ENCODE peak calls at places on chromosomes 5 and 9, in seven cellular contexts. One of them, this sample, is unnamed.

GRCh38 chr5:134100283-134101011 is 14.0 kb upstream of the TCF7 start:
- DNase-seq in H54: peak
- DNase-seq in activated CD4-positive, alpha-beta T cell treated with anti-CD3 and anti-CD28 coated beads for 1 hour: peak
- DNase-seq in bronchial epithelial cell: peak
- DNase-seq in stimulated activated CD4-positive, alpha-beta T cell treated with anti-CD3 and anti-CD28 coated beads, Interleukin-4, amount 100 ng/mL, for 1 hour: peak
- DNase-seq in activated CD8-positive, alpha-beta memory T cell treated with anti-CD3 and anti-CD28 coated beads, Interleukin-2, amount 50 U/mL, for 4 hours: peak
- DNase-seq in HAP-1: no peak
- DNase-seq in this sample: no peak

GRCh38 chr9:13957089-13957488 is 356.9 kb downstream of the NFIB start:
- DNase-seq in H54: no peak
- DNase-seq in activated CD4-positive, alpha-beta T cell treated with anti-CD3 and anti-CD28 coated beads for 1 hour: no peak
- DNase-seq in bronchial epithelial cell: no peak
- DNase-seq in stimulated activated CD4-positive, alpha-beta T cell treated with anti-CD3 and anti-CD28 coated beads, Interleukin-4, amount 100 ng/mL, for 1 hour: no peak
- DNase-seq in activated CD8-positive, alpha-beta memory T cell treated with anti-CD3 and anti-CD28 coated beads, Interleukin-2, amount 50 U/mL, for 4 hours: no peak
- DNase-seq in HAP-1: no peak
- DNase-seq in this sample: no peak

GRCh38 chr9:2622361-2623045 is 916 bp downstream of the VLDLR start:
- DNase-seq in H54: peak
- DNase-seq in activated CD4-positive, alpha-beta T cell treated with anti-CD3 and anti-CD28 coated beads for 1 hour: no peak
- DNase-seq in bronchial epithelial cell: peak
- DNase-seq in stimulated activated CD4-positive, alpha-beta T cell treated with anti-CD3 and anti-CD28 coated beads, Interleukin-4, amount 100 ng/mL, for 1 hour: peak
- DNase-seq in activated CD8-positive, alpha-beta memory T cell treated with anti-CD3 and anti-CD28 coated beads, Interleukin-2, amount 50 U/mL, for 4 hours: peak
- DNase-seq in HAP-1: peak
- DNase-seq in this sample: no peak

GRCh38 chr5:6408627-6409446 is 30.5 kb upstream of the MED10 start:
- DNase-seq in H54: no peak
- DNase-seq in activated CD4-positive, alpha-beta T cell treated with anti-CD3 and anti-CD28 coated beads for 1 hour: no peak
- DNase-seq in bronchial epithelial cell: no peak
- DNase-seq in stimulated activated CD4-positive, alpha-beta T cell treated with anti-CD3 and anti-CD28 coated beads, Interleukin-4, amount 100 ng/mL, for 1 hour: no peak
- DNase-seq in activated CD8-positive, alpha-beta memory T cell treated with anti-CD3 and anti-CD28 coated beads, Interleukin-2, amount 50 U/mL, for 4 hours: no peak
- DNase-seq in HAP-1: no peak
- DNase-seq in this sample: no peak

GRCh38 chr5:115423541-115423940 is 121.0 kb downstream of the FEM1C start:
- DNase-seq in H54: no peak
- DNase-seq in activated CD4-positive, alpha-beta T cell treated with anti-CD3 and anti-CD28 coated beads for 1 hour: no peak
- DNase-seq in bronchial epithelial cell: no peak
- DNase-seq in stimulated activated CD4-positive, alpha-beta T cell treated with anti-CD3 and anti-CD28 coated beads, Interleukin-4, amount 100 ng/mL, for 1 hour: no peak
- DNase-seq in activated CD8-positive, alpha-beta memory T cell treated with anti-CD3 and anti-CD28 coated beads, Interleukin-2, amount 50 U/mL, for 4 hours: no peak
- DNase-seq in HAP-1: peak
- DNase-seq in this sample: no peak

GRCh38 chr5:132272341-132273210 is 15.1 kb downstream of the PDLIM4 start:
- DNase-seq in H54: no peak
- DNase-seq in activated CD4-positive, alpha-beta T cell treated with anti-CD3 and anti-CD28 coated beads for 1 hour: peak
- DNase-seq in bronchial epithelial cell: no peak
- DNase-seq in stimulated activated CD4-positive, alpha-beta T cell treated with anti-CD3 and anti-CD28 coated beads, Interleukin-4, amount 100 ng/mL, for 1 hour: peak
- DNase-seq in activated CD8-positive, alpha-beta memory T cell treated with anti-CD3 and anti-CD28 coated beads, Interleukin-2, amount 50 U/mL, for 4 hours: peak
- DNase-seq in HAP-1: peak
- DNase-seq in this sample: no peak

GRCh38 chr5:54601393-54601792 is 83.8 kb downstream of the SNX18 start:
- DNase-seq in H54: no peak
- DNase-seq in activated CD4-positive, alpha-beta T cell treated with anti-CD3 and anti-CD28 coated beads for 1 hour: no peak
- DNase-seq in bronchial epithelial cell: no peak
- DNase-seq in stimulated activated CD4-positive, alpha-beta T cell treated with anti-CD3 and anti-CD28 coated beads, Interleukin-4, amount 100 ng/mL, for 1 hour: no peak
- DNase-seq in activated CD8-positive, alpha-beta memory T cell treated with anti-CD3 and anti-CD28 coated beads, Interleukin-2, amount 50 U/mL, for 4 hours: no peak
- DNase-seq in HAP-1: no peak
- DNase-seq in this sample: no peak

GRCh38 chr5:178078197-178078995 is 34.9 kb upstream of the N4BP3 start:
- DNase-seq in H54: peak
- DNase-seq in activated CD4-positive, alpha-beta T cell treated with anti-CD3 and anti-CD28 coated beads for 1 hour: no peak
- DNase-seq in bronchial epithelial cell: peak
- DNase-seq in stimulated activated CD4-positive, alpha-beta T cell treated with anti-CD3 and anti-CD28 coated beads, Interleukin-4, amount 100 ng/mL, for 1 hour: no peak
- DNase-seq in activated CD8-positive, alpha-beta memory T cell treated with anti-CD3 and anti-CD28 coated beads, Interleukin-2, amount 50 U/mL, for 4 hours: no peak
- DNase-seq in HAP-1: no peak
- DNase-seq in this sample: peak

GRCh38 chr9:111621895-111622480 is 9.1 kb upstream of the DNAJC25 start:
- DNase-seq in H54: no peak
- DNase-seq in activated CD4-positive, alpha-beta T cell treated with anti-CD3 and anti-CD28 coated beads for 1 hour: no peak
- DNase-seq in bronchial epithelial cell: peak
- DNase-seq in stimulated activated CD4-positive, alpha-beta T cell treated with anti-CD3 and anti-CD28 coated beads, Interleukin-4, amount 100 ng/mL, for 1 hour: peak
- DNase-seq in activated CD8-positive, alpha-beta memory T cell treated with anti-CD3 and anti-CD28 coated beads, Interleukin-2, amount 50 U/mL, for 4 hours: no peak
- DNase-seq in HAP-1: peak
- DNase-seq in this sample: no peak

GRCh38 chr5:122313001-122313402 is 965 bp downstream of the SNCAIP start:
- DNase-seq in H54: peak
- DNase-seq in activated CD4-positive, alpha-beta T cell treated with anti-CD3 and anti-CD28 coated beads for 1 hour: no peak
- DNase-seq in bronchial epithelial cell: peak
- DNase-seq in stimulated activated CD4-positive, alpha-beta T cell treated with anti-CD3 and anti-CD28 coated beads, Interleukin-4, amount 100 ng/mL, for 1 hour: no peak
- DNase-seq in activated CD8-positive, alpha-beta memory T cell treated with anti-CD3 and anti-CD28 coated beads, Interleukin-2, amount 50 U/mL, for 4 hours: no peak
- DNase-seq in HAP-1: peak
- DNase-seq in this sample: no peak

GRCh38 chr5:1409386-1410110 is 35.7 kb downstream of the SLC6A3 start:
- DNase-seq in H54: peak
- DNase-seq in activated CD4-positive, alpha-beta T cell treated with anti-CD3 and anti-CD28 coated beads for 1 hour: no peak
- DNase-seq in bronchial epithelial cell: no peak
- DNase-seq in stimulated activated CD4-positive, alpha-beta T cell treated with anti-CD3 and anti-CD28 coated beads, Interleukin-4, amount 100 ng/mL, for 1 hour: no peak
- DNase-seq in activated CD8-positive, alpha-beta memory T cell treated with anti-CD3 and anti-CD28 coated beads, Interleukin-2, amount 50 U/mL, for 4 hours: no peak
- DNase-seq in HAP-1: peak
- DNase-seq in this sample: no peak

GRCh38 chr5:137566118-137566541 is 67.0 kb upstream of the SPOCK1 start:
- DNase-seq in H54: no peak
- DNase-seq in activated CD4-positive, alpha-beta T cell treated with anti-CD3 and anti-CD28 coated beads for 1 hour: no peak
- DNase-seq in bronchial epithelial cell: no peak
- DNase-seq in stimulated activated CD4-positive, alpha-beta T cell treated with anti-CD3 and anti-CD28 coated beads, Interleukin-4, amount 100 ng/mL, for 1 hour: no peak
- DNase-seq in activated CD8-positive, alpha-beta memory T cell treated with anti-CD3 and anti-CD28 coated beads, Interleukin-2, amount 50 U/mL, for 4 hours: no peak
- DNase-seq in HAP-1: no peak
- DNase-seq in this sample: no peak

GRCh38 chr5:151966046-151966445 is 41.4 kb upstream of the GLRA1 start:
- DNase-seq in H54: no peak
- DNase-seq in activated CD4-positive, alpha-beta T cell treated with anti-CD3 and anti-CD28 coated beads for 1 hour: no peak
- DNase-seq in bronchial epithelial cell: no peak
- DNase-seq in stimulated activated CD4-positive, alpha-beta T cell treated with anti-CD3 and anti-CD28 coated beads, Interleukin-4, amount 100 ng/mL, for 1 hour: no peak
- DNase-seq in activated CD8-positive, alpha-beta memory T cell treated with anti-CD3 and anti-CD28 coated beads, Interleukin-2, amount 50 U/mL, for 4 hours: no peak
- DNase-seq in HAP-1: no peak
- DNase-seq in this sample: no peak

GRCh38 chr5:100905259-100905914 is 2.3 kb upstream of the ST8SIA4 start:
- DNase-seq in H54: no peak
- DNase-seq in activated CD4-positive, alpha-beta T cell treated with anti-CD3 and anti-CD28 coated beads for 1 hour: no peak
- DNase-seq in bronchial epithelial cell: no peak
- DNase-seq in stimulated activated CD4-positive, alpha-beta T cell treated with anti-CD3 and anti-CD28 coated beads, Interleukin-4, amount 100 ng/mL, for 1 hour: no peak
- DNase-seq in activated CD8-positive, alpha-beta memory T cell treated with anti-CD3 and anti-CD28 coated beads, Interleukin-2, amount 50 U/mL, for 4 hours: peak
- DNase-seq in HAP-1: no peak
- DNase-seq in this sample: no peak

GRCh38 chr9:70085241-70085640 is 41.6 kb downstream of the MAMDC2 start:
- DNase-seq in H54: no peak
- DNase-seq in activated CD4-positive, alpha-beta T cell treated with anti-CD3 and anti-CD28 coated beads for 1 hour: no peak
- DNase-seq in bronchial epithelial cell: peak
- DNase-seq in stimulated activated CD4-positive, alpha-beta T cell treated with anti-CD3 and anti-CD28 coated beads, Interleukin-4, amount 100 ng/mL, for 1 hour: no peak
- DNase-seq in activated CD8-positive, alpha-beta memory T cell treated with anti-CD3 and anti-CD28 coated beads, Interleukin-2, amount 50 U/mL, for 4 hours: no peak
- DNase-seq in HAP-1: peak
- DNase-seq in this sample: no peak

GRCh38 chr9:87267251-87267679 is 230.4 kb upstream of the DAPK1 start:
- DNase-seq in H54: no peak
- DNase-seq in activated CD4-positive, alpha-beta T cell treated with anti-CD3 and anti-CD28 coated beads for 1 hour: no peak
- DNase-seq in bronchial epithelial cell: no peak
- DNase-seq in stimulated activated CD4-positive, alpha-beta T cell treated with anti-CD3 and anti-CD28 coated beads, Interleukin-4, amount 100 ng/mL, for 1 hour: no peak
- DNase-seq in activated CD8-positive, alpha-beta memory T cell treated with anti-CD3 and anti-CD28 coated beads, Interleukin-2, amount 50 U/mL, for 4 hours: no peak
- DNase-seq in HAP-1: no peak
- DNase-seq in this sample: no peak

GRCh38 chr9:118567861-118568260 is 801.4 kb downstream of the BRINP1 start:
- DNase-seq in H54: no peak
- DNase-seq in activated CD4-positive, alpha-beta T cell treated with anti-CD3 and anti-CD28 coated beads for 1 hour: no peak
- DNase-seq in bronchial epithelial cell: peak
- DNase-seq in stimulated activated CD4-positive, alpha-beta T cell treated with anti-CD3 and anti-CD28 coated beads, Interleukin-4, amount 100 ng/mL, for 1 hour: no peak
- DNase-seq in activated CD8-positive, alpha-beta memory T cell treated with anti-CD3 and anti-CD28 coated beads, Interleukin-2, amount 50 U/mL, for 4 hours: no peak
- DNase-seq in HAP-1: no peak
- DNase-seq in this sample: no peak

GRCh38 chr5:134525687-134526482 is 415 bp downstream of the JADE2 start:
- DNase-seq in H54: peak
- DNase-seq in activated CD4-positive, alpha-beta T cell treated with anti-CD3 and anti-CD28 coated beads for 1 hour: peak
- DNase-seq in bronchial epithelial cell: peak
- DNase-seq in stimulated activated CD4-positive, alpha-beta T cell treated with anti-CD3 and anti-CD28 coated beads, Interleukin-4, amount 100 ng/mL, for 1 hour: peak
- DNase-seq in activated CD8-positive, alpha-beta memory T cell treated with anti-CD3 and anti-CD28 coated beads, Interleukin-2, amount 50 U/mL, for 4 hours: peak
- DNase-seq in HAP-1: peak
- DNase-seq in this sample: no peak

GRCh38 chr5:101429241-101429640 is 526.2 kb upstream of the ST8SIA4 start:
- DNase-seq in H54: no peak
- DNase-seq in activated CD4-positive, alpha-beta T cell treated with anti-CD3 and anti-CD28 coated beads for 1 hour: no peak
- DNase-seq in bronchial epithelial cell: no peak
- DNase-seq in stimulated activated CD4-positive, alpha-beta T cell treated with anti-CD3 and anti-CD28 coated beads, Interleukin-4, amount 100 ng/mL, for 1 hour: no peak
- DNase-seq in activated CD8-positive, alpha-beta memory T cell treated with anti-CD3 and anti-CD28 coated beads, Interleukin-2, amount 50 U/mL, for 4 hours: no peak
- DNase-seq in HAP-1: no peak
- DNase-seq in this sample: no peak

GRCh38 chr9:93958875-93959682 is 3.9 kb upstream of the BARX1 start:
- DNase-seq in H54: no peak
- DNase-seq in activated CD4-positive, alpha-beta T cell treated with anti-CD3 and anti-CD28 coated beads for 1 hour: no peak
- DNase-seq in bronchial epithelial cell: no peak
- DNase-seq in stimulated activated CD4-positive, alpha-beta T cell treated with anti-CD3 and anti-CD28 coated beads, Interleukin-4, amount 100 ng/mL, for 1 hour: no peak
- DNase-seq in activated CD8-positive, alpha-beta memory T cell treated with anti-CD3 and anti-CD28 coated beads, Interleukin-2, amount 50 U/mL, for 4 hours: no peak
- DNase-seq in HAP-1: peak
- DNase-seq in this sample: no peak

GRCh38 chr5:123090641-123091257 is 1.7 kb downstream of the PRDM6 start:
- DNase-seq in H54: no peak
- DNase-seq in activated CD4-positive, alpha-beta T cell treated with anti-CD3 and anti-CD28 coated beads for 1 hour: no peak
- DNase-seq in bronchial epithelial cell: no peak
- DNase-seq in stimulated activated CD4-positive, alpha-beta T cell treated with anti-CD3 and anti-CD28 coated beads, Interleukin-4, amount 100 ng/mL, for 1 hour: no peak
- DNase-seq in activated CD8-positive, alpha-beta memory T cell treated with anti-CD3 and anti-CD28 coated beads, Interleukin-2, amount 50 U/mL, for 4 hours: no peak
- DNase-seq in HAP-1: no peak
- DNase-seq in this sample: no peak

GRCh38 chr9:134283111-134283515 is 43.1 kb upstream of the RXRA start:
- DNase-seq in H54: no peak
- DNase-seq in activated CD4-positive, alpha-beta T cell treated with anti-CD3 and anti-CD28 coated beads for 1 hour: no peak
- DNase-seq in bronchial epithelial cell: peak
- DNase-seq in stimulated activated CD4-positive, alpha-beta T cell treated with anti-CD3 and anti-CD28 coated beads, Interleukin-4, amount 100 ng/mL, for 1 hour: no peak
- DNase-seq in activated CD8-positive, alpha-beta memory T cell treated with anti-CD3 and anti-CD28 coated beads, Interleukin-2, amount 50 U/mL, for 4 hours: no peak
- DNase-seq in HAP-1: no peak
- DNase-seq in this sample: no peak

GRCh38 chr9:89497181-89497963 is 541 bp downstream of the SEMA4D start:
- DNase-seq in H54: no peak
- DNase-seq in activated CD4-positive, alpha-beta T cell treated with anti-CD3 and anti-CD28 coated beads for 1 hour: no peak
- DNase-seq in bronchial epithelial cell: no peak
- DNase-seq in stimulated activated CD4-positive, alpha-beta T cell treated with anti-CD3 and anti-CD28 coated beads, Interleukin-4, amount 100 ng/mL, for 1 hour: no peak
- DNase-seq in activated CD8-positive, alpha-beta memory T cell treated with anti-CD3 and anti-CD28 coated beads, Interleukin-2, amount 50 U/mL, for 4 hours: peak
- DNase-seq in HAP-1: peak
- DNase-seq in this sample: no peak

GRCh38 chr5:38008198-38008597 is 168.4 kb upstream of the GDNF start:
- DNase-seq in H54: no peak
- DNase-seq in activated CD4-positive, alpha-beta T cell treated with anti-CD3 and anti-CD28 coated beads for 1 hour: no peak
- DNase-seq in bronchial epithelial cell: no peak
- DNase-seq in stimulated activated CD4-positive, alpha-beta T cell treated with anti-CD3 and anti-CD28 coated beads, Interleukin-4, amount 100 ng/mL, for 1 hour: no peak
- DNase-seq in activated CD8-positive, alpha-beta memory T cell treated with anti-CD3 and anti-CD28 coated beads, Interleukin-2, amount 50 U/mL, for 4 hours: no peak
- DNase-seq in HAP-1: no peak
- DNase-seq in this sample: no peak

GRCh38 chr9:93674580-93675335 is 98.4 kb downstream of the PHF2 start:
- DNase-seq in H54: no peak
- DNase-seq in activated CD4-positive, alpha-beta T cell treated with anti-CD3 and anti-CD28 coated beads for 1 hour: no peak
- DNase-seq in bronchial epithelial cell: no peak
- DNase-seq in stimulated activated CD4-positive, alpha-beta T cell treated with anti-CD3 and anti-CD28 coated beads, Interleukin-4, amount 100 ng/mL, for 1 hour: no peak
- DNase-seq in activated CD8-positive, alpha-beta memory T cell treated with anti-CD3 and anti-CD28 coated beads, Interleukin-2, amount 50 U/mL, for 4 hours: peak
- DNase-seq in HAP-1: peak
- DNase-seq in this sample: no peak

GRCh38 chr9:11702529-11702928 is 990.7 kb upstream of the TYRP1 start:
- DNase-seq in H54: no peak
- DNase-seq in activated CD4-positive, alpha-beta T cell treated with anti-CD3 and anti-CD28 coated beads for 1 hour: no peak
- DNase-seq in bronchial epithelial cell: peak
- DNase-seq in stimulated activated CD4-positive, alpha-beta T cell treated with anti-CD3 and anti-CD28 coated beads, Interleukin-4, amount 100 ng/mL, for 1 hour: no peak
- DNase-seq in activated CD8-positive, alpha-beta memory T cell treated with anti-CD3 and anti-CD28 coated beads, Interleukin-2, amount 50 U/mL, for 4 hours: no peak
- DNase-seq in HAP-1: no peak
- DNase-seq in this sample: no peak

GRCh38 chr5:42621662-42622061 is 135.0 kb upstream of the CCDC152 start:
- DNase-seq in H54: no peak
- DNase-seq in activated CD4-positive, alpha-beta T cell treated with anti-CD3 and anti-CD28 coated beads for 1 hour: no peak
- DNase-seq in bronchial epithelial cell: no peak
- DNase-seq in stimulated activated CD4-positive, alpha-beta T cell treated with anti-CD3 and anti-CD28 coated beads, Interleukin-4, amount 100 ng/mL, for 1 hour: no peak
- DNase-seq in activated CD8-positive, alpha-beta memory T cell treated with anti-CD3 and anti-CD28 coated beads, Interleukin-2, amount 50 U/mL, for 4 hours: no peak
- DNase-seq in HAP-1: no peak
- DNase-seq in this sample: no peak

GRCh38 chr5:179387151-179388110 is 42.2 kb upstream of the ADAMTS2 start:
- DNase-seq in H54: no peak
- DNase-seq in activated CD4-positive, alpha-beta T cell treated with anti-CD3 and anti-CD28 coated beads for 1 hour: no peak
- DNase-seq in bronchial epithelial cell: no peak
- DNase-seq in stimulated activated CD4-positive, alpha-beta T cell treated with anti-CD3 and anti-CD28 coated beads, Interleukin-4, amount 100 ng/mL, for 1 hour: no peak
- DNase-seq in activated CD8-positive, alpha-beta memory T cell treated with anti-CD3 and anti-CD28 coated beads, Interleukin-2, amount 50 U/mL, for 4 hours: no peak
- DNase-seq in HAP-1: no peak
- DNase-seq in this sample: no peak

GRCh38 chr5:158492850-158493249 is 606.9 kb downstream of the EBF1 start:
- DNase-seq in H54: no peak
- DNase-seq in activated CD4-positive, alpha-beta T cell treated with anti-CD3 and anti-CD28 coated beads for 1 hour: no peak
- DNase-seq in bronchial epithelial cell: no peak
- DNase-seq in stimulated activated CD4-positive, alpha-beta T cell treated with anti-CD3 and anti-CD28 coated beads, Interleukin-4, amount 100 ng/mL, for 1 hour: no peak
- DNase-seq in activated CD8-positive, alpha-beta memory T cell treated with anti-CD3 and anti-CD28 coated beads, Interleukin-2, amount 50 U/mL, for 4 hours: no peak
- DNase-seq in HAP-1: no peak
- DNase-seq in this sample: peak

This sample was measured in GOT3.